ENCODE peak calls at places on chromosomes 11 and 22, in four cellular contexts. G, V, F and E are unnamed samples.
A peak's percentile ranks its signal among the peaks of the same experiment; 100 is the strongest.

GRCh38 chr22:48306785-48307570 is 1520.7 kb downstream of the BRD1 start:
- DNase-seq in G (no peak), F (no peak), V (no peak), E (no peak)

GRCh38 chr11:26960265-26960664 is 33.6 kb upstream of the FIBIN start:
- DNase-seq in G (no peak), F (no peak), V (no peak), E (no peak)

GRCh38 chr11:122439911-122440782 is 215.4 kb upstream of the UBASH3B start:
- DNase-seq in V (no peak), F (no peak), G (peak; percentile 83), E (peak; percentile 48)

GRCh38 chr11:123454060-123454651 is 24.1 kb downstream of the GRAMD1B start:
- DNase-seq in G (no peak), F (no peak), V (no peak), E (no peak)

GRCh38 chr11:25992254-25992653 is 339.7 kb upstream of the ANO3 start:
- DNase-seq in V (no peak), F (no peak), G (no peak), E (no peak)

GRCh38 chr11:55942785-55943392 is 6.7 kb upstream of the OR5I1 start:
- DNase-seq in G (peak; percentile 23), F (peak; percentile 5), V (no peak), E (peak; percentile 7)

GRCh38 chr11:92711913-92712312 is 257.5 kb upstream of the MTNR1B start:
- DNase-seq in G (no peak), V (no peak), F (no peak), E (no peak)

GRCh38 chr11:44574620-44575287 is 9.3 kb downstream of the CD82 start:
- DNase-seq in G (no peak), V (peak; percentile 66), F (no peak), E (peak; percentile 3)

GRCh38 chr22:20429254-20430100 is 8.1 kb downstream of the SCARF2 start:
- DNase-seq in G (no peak), V (no peak), F (peak; percentile 100), E (peak; percentile 74)

GRCh38 chr11:115552151-115552550 is 47.9 kb upstream of the CADM1 start:
- DNase-seq in V (no peak), F (no peak), G (no peak), E (no peak)

GRCh38 chr22:40487663-40488249 is 117.4 kb downstream of the SGSM3 start:
- DNase-seq in G (peak; percentile 17), F (peak; percentile 17), V (no peak), E (peak; percentile 31)

GRCh38 chr11:4111834-4112233 is 17.2 kb downstream of the RRM1 start:
- DNase-seq in F (no peak), V (no peak), G (no peak), E (no peak)

GRCh38 chr11:109526061-109526460 is 104.1 kb downstream of the C11orf87 start:
- DNase-seq in G (no peak), V (no peak), F (no peak), E (no peak)

GRCh38 chr11:38176812-38177322 is 1578.8 kb upstream of the RAG2 start:
- DNase-seq in V (no peak), F (no peak), G (no peak), E (no peak)
- TF ChIP-seq NFIC in V (no peak), F (no peak), G (no peak), E (no peak)

GRCh38 chr11:11113676-11114075 is 239.4 kb downstream of the CSNK2A3 start:
- DNase-seq in V (peak; percentile 20), G (no peak), F (no peak), E (no peak)

GRCh38 chr11:11115475-11115874 is 237.6 kb downstream of the CSNK2A3 start:
- DNase-seq in F (no peak), G (no peak), V (no peak), E (no peak)

GRCh38 chr11:11119917-11120316 is 233.1 kb downstream of the CSNK2A3 start:
- DNase-seq in F (no peak), G (no peak), V (no peak), E (no peak)

GRCh38 chr11:11117730-11118129 is 235.3 kb downstream of the CSNK2A3 start:
- DNase-seq in F (no peak), V (no peak), G (no peak), E (no peak)
- H3K4me3 ChIP-seq in F (no peak overlapping the region), V (no peak overlapping the region), G (no peak overlapping the region), E (no peak overlapping the region)

DNA sequence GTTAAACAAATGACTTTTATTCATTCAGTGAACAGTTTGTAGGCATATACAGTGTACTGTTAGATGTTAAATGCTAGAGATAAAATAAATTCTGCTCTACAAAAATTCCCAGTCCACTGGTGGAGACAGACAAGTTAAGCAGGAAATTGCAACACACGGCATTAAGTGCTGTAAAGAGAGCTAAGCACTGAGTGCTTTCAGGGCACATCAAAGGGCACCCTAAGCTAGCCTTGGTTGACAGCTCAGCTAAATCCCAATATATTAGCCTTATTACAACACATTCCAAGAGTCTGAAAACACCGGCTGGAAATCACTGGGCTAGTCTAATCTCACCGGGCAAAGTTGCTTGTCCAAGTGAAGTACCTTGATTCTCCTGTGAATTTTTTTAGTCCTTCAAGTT is 55.1 kb downstream of the NOX4 start:
- DNase-seq in G (no peak), V (no peak), F (no peak), E (no peak)
- TF ChIP-seq NFIC in G (no peak), V (no peak), F (no peak), E (no peak)

GRCh38 chr11:119885067-119885466 is 156.1 kb upstream of the NECTIN1 start:
- DNase-seq in G (no peak), F (no peak), V (no peak), E (no peak)
- H3K4me3 ChIP-seq in G (no peak overlapping the region), F (no peak overlapping the region), V (no peak overlapping the region), E (no peak overlapping the region)

DNA sequence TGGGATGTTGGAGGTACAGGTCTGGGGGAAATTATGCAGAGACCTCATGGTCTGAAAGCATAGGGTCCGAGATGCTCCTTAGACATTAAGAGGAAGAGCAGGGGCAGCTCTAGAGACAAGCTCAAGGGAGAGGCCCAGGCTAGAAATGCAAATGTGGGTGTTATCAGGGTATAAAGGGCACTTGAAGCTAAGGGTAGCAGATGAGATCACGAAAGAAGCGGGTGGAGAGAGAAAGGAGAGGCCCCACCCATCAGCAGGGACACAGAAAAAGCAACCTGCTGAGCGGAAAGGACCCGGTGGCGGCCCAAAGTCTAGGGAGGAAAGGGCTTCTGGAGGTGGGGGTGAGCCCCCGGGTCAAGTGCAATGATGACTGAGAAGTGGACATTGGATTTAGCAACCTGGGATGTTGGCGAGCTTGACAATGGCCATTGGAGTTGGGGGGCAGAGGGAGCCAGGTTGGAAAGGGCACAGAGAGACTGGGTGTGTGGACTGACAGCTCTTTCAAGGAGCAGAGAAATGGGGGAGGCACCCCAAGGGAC is 8.9 kb downstream of the TMPRSS6 start:
- DNase-seq in V (no peak), G (no peak), F (no peak), E (no peak)
- TF ChIP-seq NFIC in V (no peak), G (no peak), F (no peak), E (no peak)

DNA sequence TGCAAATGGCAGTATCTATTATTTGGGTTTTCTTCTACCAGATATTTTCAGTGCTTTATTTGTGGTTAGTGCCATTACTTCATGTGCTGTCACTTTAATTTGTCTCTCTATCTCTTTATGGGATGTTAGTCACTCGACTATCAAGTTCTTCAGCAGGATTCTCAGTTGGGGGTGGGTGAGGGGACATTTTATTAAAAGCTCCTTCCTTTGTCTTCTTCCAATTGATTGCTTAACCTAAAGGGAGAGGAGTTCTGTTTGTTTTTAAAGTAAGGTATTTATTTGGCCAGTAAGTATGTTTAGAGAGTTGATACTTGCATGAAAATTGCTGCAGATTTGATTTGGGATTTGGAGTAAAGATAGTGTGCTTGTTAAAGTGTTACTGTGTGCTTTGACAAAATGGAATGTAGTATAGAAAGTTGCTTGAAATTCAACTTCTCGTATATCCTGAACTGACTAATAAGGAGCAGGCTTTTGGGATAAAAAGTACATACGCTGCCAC is 10.2 kb downstream of the YAP1 start:
- DNase-seq in F (no peak), V (no peak), G (no peak), E (no peak)
- H3K4me3 ChIP-seq in F (no peak overlapping the region), V (no peak overlapping the region), G (no peak overlapping the region), E (peak overlapping the region; percentile 2)

GRCh38 chr11:69201048-69201365 is 45.3 kb downstream of the SMIM38 start:
- DNase-seq in V (no peak), F (no peak), G (no peak), E (no peak)

GRCh38 chr11:69200331-69201047 is 44.8 kb downstream of the SMIM38 start:
- DNase-seq in V (no peak), F (no peak), G (no peak), E (no peak)

GRCh38 chr11:69203901-69204245 is 48.1 kb downstream of the SMIM38 start:
- DNase-seq in V (no peak), F (no peak), G (no peak), E (no peak)

GRCh38 chr11:69202511-69203221 is 46.9 kb downstream of the SMIM38 start:
- DNase-seq in G (no peak), F (no peak), V (no peak), E (no peak)

DNA sequence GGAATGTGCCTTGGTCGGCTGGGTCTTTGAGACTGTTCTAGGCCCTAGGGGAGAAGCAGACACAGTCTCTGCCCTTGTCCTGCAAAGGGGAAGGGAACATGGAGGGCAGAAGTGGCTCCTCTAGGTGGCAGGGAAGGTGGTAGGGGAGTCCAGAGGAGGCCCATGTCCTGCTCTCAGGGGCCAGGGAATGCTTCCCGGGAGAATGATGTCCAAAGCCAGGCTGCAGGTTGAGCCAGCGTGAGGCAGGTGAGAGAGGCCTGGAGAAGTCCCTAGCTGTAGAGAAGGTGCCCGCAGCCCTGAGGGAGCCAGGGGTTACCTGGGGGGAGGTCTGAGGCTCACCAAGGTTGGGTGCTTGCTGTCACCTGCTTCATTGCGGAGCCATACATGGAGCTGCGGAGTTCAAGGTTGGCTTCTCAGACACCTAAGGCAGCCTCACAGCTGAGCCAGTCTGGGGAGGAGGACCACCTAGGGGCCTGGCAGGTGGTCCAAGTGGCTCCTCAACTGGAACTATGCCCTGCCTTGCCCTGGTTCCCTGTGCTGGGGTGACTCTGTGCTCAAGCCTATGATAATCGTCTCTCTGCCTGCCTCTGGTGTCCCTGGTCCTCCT is 46.1 kb downstream of the SMIM38 start:
- DNase-seq in G (no peak), V (no peak), F (no peak), E (no peak)
- TF ChIP-seq NFIC in G (no peak), V (no peak), F (no peak), E (no peak)

DNA sequence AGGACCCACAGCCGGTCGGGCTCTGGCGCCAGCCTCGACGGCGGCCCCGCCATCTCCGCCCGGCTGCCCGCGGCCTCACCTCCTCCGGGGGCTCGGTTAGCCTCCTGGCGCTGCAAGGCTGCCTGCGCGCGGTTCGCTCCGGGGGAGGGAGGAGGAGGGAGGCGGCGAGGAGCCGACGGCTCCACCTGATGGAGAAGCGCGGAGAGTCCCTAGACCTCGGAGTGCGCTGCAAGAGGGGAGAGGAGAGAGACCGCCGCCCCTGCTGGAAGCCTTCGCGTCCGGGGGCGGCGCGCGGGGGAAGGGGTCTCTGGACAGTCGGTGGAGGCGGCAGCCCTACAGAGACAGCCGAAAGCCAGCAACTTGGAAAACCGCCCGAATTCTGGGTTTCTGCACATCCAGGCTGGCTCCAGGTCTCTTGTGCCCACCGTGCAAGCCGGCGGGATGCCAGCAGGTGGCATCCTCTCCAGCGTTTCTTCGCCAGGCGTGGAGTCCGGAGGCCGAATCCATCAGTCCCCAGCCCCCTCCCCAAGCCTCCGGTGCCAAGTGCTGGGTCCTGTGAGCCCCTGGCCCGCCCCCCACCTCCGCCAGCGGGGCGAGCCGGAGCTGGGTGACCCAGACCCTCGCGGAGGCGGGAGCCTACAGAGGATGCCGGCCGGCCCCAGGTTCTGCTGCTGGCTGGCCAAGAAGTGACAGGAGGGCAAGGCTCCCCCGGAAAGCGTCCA is 2.9 kb upstream of the KIRREL3 start:
- DNase-seq in G (no peak), F (peak; percentile 17), V (no peak), E (peak; percentile 91)
- H3K4me3 ChIP-seq in G (no peak overlapping the region), F (no peak overlapping the region), V (no peak overlapping the region), E (peak overlapping the region; percentile 47)